ENCODE peak calls at places on chromosomes 7 and 10, in ten cellular contexts. One of them, this sample, is unnamed.
A peak's percentile ranks its signal among the peaks of the same experiment; 100 is the strongest.

GRCh38 chr7:75872073-75872782 is 6.6 kb upstream of the RHBDD2 start:
- DNase-seq in A549: no peak
- DNase-seq in CD8-positive, alpha-beta T cell: no peak
- DNase-seq in vagina: no peak
- DNase-seq in thyroid gland: no peak
- DNase-seq in sigmoid colon: no peak
- DNase-seq in right lobe of liver: no peak
- DNase-seq in stomach: no peak
- DNase-seq in body of pancreas: no peak
- DNase-seq in endothelial cell of umbilical vein: peak; percentile 10
- DNase-seq in this sample: no peak

GRCh38 chr7:8719102-8719501 is 285.7 kb downstream of the NXPH1 start:
- DNase-seq in thyroid gland: no peak
- DNase-seq in body of pancreas: no peak
- DNase-seq in endothelial cell of umbilical vein: no peak
- DNase-seq in sigmoid colon: no peak
- DNase-seq in vagina: no peak
- DNase-seq in right lobe of liver: peak; percentile 32
- DNase-seq in A549: no peak
- DNase-seq in CD8-positive, alpha-beta T cell: no peak
- DNase-seq in stomach: no peak
- DNase-seq in this sample: no peak

GRCh38 chr7:37360469-37360868 is 88.2 kb downstream of the ELMO1 start:
- DNase-seq in vagina: no peak
- DNase-seq in body of pancreas: no peak
- DNase-seq in sigmoid colon: no peak
- DNase-seq in CD8-positive, alpha-beta T cell: no peak
- DNase-seq in right lobe of liver: no peak
- DNase-seq in A549: no peak
- DNase-seq in thyroid gland: no peak
- DNase-seq in endothelial cell of umbilical vein: no peak
- DNase-seq in stomach: no peak
- DNase-seq in this sample: no peak

GRCh38 chr7:45066409-45066808 is 22.4 kb downstream of the NACAD start:
- DNase-seq in right lobe of liver: no peak
- DNase-seq in CD8-positive, alpha-beta T cell: no peak
- DNase-seq in body of pancreas: no peak
- DNase-seq in stomach: peak; percentile 7
- DNase-seq in vagina: no peak
- DNase-seq in endothelial cell of umbilical vein: no peak
- DNase-seq in A549: no peak
- DNase-seq in sigmoid colon: no peak
- DNase-seq in thyroid gland: no peak
- DNase-seq in this sample: no peak

GRCh38 chr10:73969224-73969811 is 28.6 kb upstream of the VCL start:
- DNase-seq in vagina: peak; percentile 56
- DNase-seq in endothelial cell of umbilical vein: no peak
- DNase-seq in body of pancreas: no peak
- DNase-seq in stomach: no peak
- DNase-seq in sigmoid colon: no peak
- DNase-seq in A549: no peak
- DNase-seq in thyroid gland: no peak
- DNase-seq in CD8-positive, alpha-beta T cell: no peak
- DNase-seq in right lobe of liver: no peak
- DNase-seq in this sample: no peak

GRCh38 chr7:79504607-79505389 is 51.3 kb upstream of the MAGI2 start:
- DNase-seq in right lobe of liver: no peak
- DNase-seq in vagina: no peak
- DNase-seq in endothelial cell of umbilical vein: peak; percentile 9
- DNase-seq in sigmoid colon: no peak
- DNase-seq in A549: peak; percentile 22
- DNase-seq in CD8-positive, alpha-beta T cell: no peak
- DNase-seq in stomach: no peak
- DNase-seq in thyroid gland: peak; percentile 37
- DNase-seq in body of pancreas: no peak
- DNase-seq in this sample: peak; percentile 35

GRCh38 chr10:81026597-81026996 is 488.9 kb downstream of the SH2D4B start:
- DNase-seq in A549: no peak
- DNase-seq in right lobe of liver: no peak
- DNase-seq in endothelial cell of umbilical vein: no peak
- DNase-seq in stomach: no peak
- DNase-seq in vagina: no peak
- DNase-seq in body of pancreas: no peak
- DNase-seq in CD8-positive, alpha-beta T cell: no peak
- DNase-seq in sigmoid colon: no peak
- DNase-seq in thyroid gland: no peak
- DNase-seq in this sample: no peak

GRCh38 chr10:88122145-88122544 is 258.7 kb downstream of the PTEN start:
- DNase-seq in stomach: no peak
- DNase-seq in right lobe of liver: no peak
- DNase-seq in thyroid gland: no peak
- DNase-seq in sigmoid colon: no peak
- DNase-seq in vagina: no peak
- DNase-seq in endothelial cell of umbilical vein: no peak
- DNase-seq in A549: no peak
- DNase-seq in CD8-positive, alpha-beta T cell: no peak
- DNase-seq in body of pancreas: no peak
- DNase-seq in this sample: no peak

GRCh38 chr7:148773344-148773743 is 74.6 kb downstream of the CUL1 start:
- DNase-seq in vagina: no peak
- DNase-seq in CD8-positive, alpha-beta T cell: peak; percentile 2
- DNase-seq in sigmoid colon: no peak
- DNase-seq in A549: no peak
- DNase-seq in endothelial cell of umbilical vein: no peak
- DNase-seq in right lobe of liver: no peak
- DNase-seq in thyroid gland: no peak
- DNase-seq in stomach: no peak
- DNase-seq in body of pancreas: no peak
- DNase-seq in this sample: no peak

GRCh38 chr10:124049484-124049883 is 43.9 kb downstream of the CHST15 start:
- DNase-seq in stomach: no peak
- DNase-seq in vagina: no peak
- DNase-seq in A549: peak; percentile 19
- DNase-seq in endothelial cell of umbilical vein: no peak
- DNase-seq in thyroid gland: no peak
- DNase-seq in CD8-positive, alpha-beta T cell: no peak
- DNase-seq in body of pancreas: no peak
- DNase-seq in right lobe of liver: no peak
- DNase-seq in sigmoid colon: no peak
- DNase-seq in this sample: no peak

GRCh38 chr7:130133029-130133774 is 62.9 kb downstream of the KLHDC10 start:
- DNase-seq in CD8-positive, alpha-beta T cell: no peak
- DNase-seq in endothelial cell of umbilical vein: no peak
- DNase-seq in A549: no peak
- DNase-seq in thyroid gland: no peak
- DNase-seq in right lobe of liver: no peak
- DNase-seq in sigmoid colon: no peak
- DNase-seq in vagina: no peak
- DNase-seq in stomach: no peak
- DNase-seq in body of pancreas: no peak
- DNase-seq in this sample: no peak

GRCh38 chr7:22576941-22577927 is 77.2 kb upstream of the STEAP1B start:
- DNase-seq in endothelial cell of umbilical vein: peak; percentile 94
- DNase-seq in right lobe of liver: no peak
- DNase-seq in CD8-positive, alpha-beta T cell: no peak
- DNase-seq in sigmoid colon: peak; percentile 79
- DNase-seq in body of pancreas: peak; percentile 25
- DNase-seq in A549: peak; percentile 68
- DNase-seq in stomach: no peak
- DNase-seq in vagina: peak; percentile 94
- DNase-seq in thyroid gland: peak; percentile 37
- DNase-seq in this sample: peak; percentile 54

GRCh38 chr10:76492026-76492425 is 1060.6 kb downstream of the LRMDA start:
- DNase-seq in thyroid gland: no peak
- DNase-seq in endothelial cell of umbilical vein: peak; percentile 71
- DNase-seq in body of pancreas: no peak
- DNase-seq in sigmoid colon: no peak
- DNase-seq in stomach: no peak
- DNase-seq in right lobe of liver: no peak
- DNase-seq in A549: peak; percentile 62
- DNase-seq in CD8-positive, alpha-beta T cell: no peak
- DNase-seq in vagina: no peak
- DNase-seq in this sample: no peak

GRCh38 chr10:119211176-119211575 is 3.8 kb downstream of the GRK5 start:
- DNase-seq in vagina: no peak
- DNase-seq in A549: no peak
- DNase-seq in right lobe of liver: no peak
- DNase-seq in thyroid gland: no peak
- DNase-seq in CD8-positive, alpha-beta T cell: no peak
- DNase-seq in body of pancreas: no peak
- DNase-seq in sigmoid colon: peak; percentile 2
- DNase-seq in endothelial cell of umbilical vein: peak; percentile 77
- DNase-seq in stomach: no peak
- DNase-seq in this sample: no peak

GRCh38 chr10:123808873-123809272 is 82.7 kb downstream of the CPXM2 start:
- DNase-seq in vagina: no peak
- DNase-seq in CD8-positive, alpha-beta T cell: no peak
- DNase-seq in right lobe of liver: no peak
- DNase-seq in A549: peak; percentile 48
- DNase-seq in sigmoid colon: no peak
- DNase-seq in stomach: no peak
- DNase-seq in body of pancreas: no peak
- DNase-seq in endothelial cell of umbilical vein: peak; percentile 92
- DNase-seq in thyroid gland: no peak
- DNase-seq in this sample: no peak

GRCh38 chr10:110773693-110774068 is 98.0 kb upstream of the PDCD4 start:
- DNase-seq in endothelial cell of umbilical vein: no peak
- DNase-seq in vagina: no peak
- DNase-seq in right lobe of liver: no peak
- DNase-seq in body of pancreas: no peak
- DNase-seq in CD8-positive, alpha-beta T cell: no peak
- DNase-seq in sigmoid colon: no peak
- DNase-seq in thyroid gland: no peak
- DNase-seq in stomach: no peak
- DNase-seq in A549: no peak
- DNase-seq in this sample: no peak

GRCh38 chr7:95545007-95545615 is 51.2 kb downstream of the PDK4 start:
- DNase-seq in right lobe of liver: no peak
- DNase-seq in A549: peak; percentile 71
- DNase-seq in vagina: no peak
- DNase-seq in CD8-positive, alpha-beta T cell: no peak
- DNase-seq in thyroid gland: peak; percentile 62
- DNase-seq in endothelial cell of umbilical vein: peak; percentile 83
- DNase-seq in stomach: peak; percentile 55
- DNase-seq in sigmoid colon: peak; percentile 83
- DNase-seq in body of pancreas: peak; percentile 71
- DNase-seq in this sample: peak; percentile 33

GRCh38 chr7:2938514-2939192 is 94.5 kb upstream of the GNA12 start:
- DNase-seq in A549: no peak
- DNase-seq in body of pancreas: no peak
- DNase-seq in thyroid gland: no peak
- DNase-seq in endothelial cell of umbilical vein: no peak
- DNase-seq in vagina: no peak
- DNase-seq in stomach: no peak
- DNase-seq in right lobe of liver: peak; percentile 52
- DNase-seq in CD8-positive, alpha-beta T cell: no peak
- DNase-seq in sigmoid colon: peak; percentile 46
- DNase-seq in this sample: peak; percentile 21

GRCh38 chr10:95509281-95509680 is 51.9 kb downstream of the SORBS1 start:
- DNase-seq in body of pancreas: no peak
- DNase-seq in right lobe of liver: no peak
- DNase-seq in CD8-positive, alpha-beta T cell: no peak
- DNase-seq in thyroid gland: no peak
- DNase-seq in vagina: no peak
- DNase-seq in sigmoid colon: no peak
- DNase-seq in endothelial cell of umbilical vein: no peak
- DNase-seq in A549: no peak
- DNase-seq in stomach: no peak
- DNase-seq in this sample: no peak
- H3K4me1 ChIP-seq in body of pancreas: peaks cover 61% of the 10 kb centered on the region
- H3K4me1 ChIP-seq in right lobe of liver: no peaks in the 10 kb centered on the region
- H3K4me1 ChIP-seq in CD8-positive, alpha-beta T cell: no peaks in the 10 kb centered on the region
- H3K4me1 ChIP-seq in thyroid gland: peaks cover 5% of the 10 kb centered on the region
- H3K4me1 ChIP-seq in vagina: peaks cover 50% of the 10 kb centered on the region
- H3K4me1 ChIP-seq in sigmoid colon: peaks cover 95% of the 10 kb centered on the region
- H3K4me1 ChIP-seq in endothelial cell of umbilical vein: peaks cover 38% of the 10 kb centered on the region
- H3K4me1 ChIP-seq in A549: no peaks in the 10 kb centered on the region
- H3K4me1 ChIP-seq in stomach: peaks cover 98% of the 10 kb centered on the region
- H3K4me1 ChIP-seq in this sample: no peaks in the 10 kb centered on the region

DNA sequence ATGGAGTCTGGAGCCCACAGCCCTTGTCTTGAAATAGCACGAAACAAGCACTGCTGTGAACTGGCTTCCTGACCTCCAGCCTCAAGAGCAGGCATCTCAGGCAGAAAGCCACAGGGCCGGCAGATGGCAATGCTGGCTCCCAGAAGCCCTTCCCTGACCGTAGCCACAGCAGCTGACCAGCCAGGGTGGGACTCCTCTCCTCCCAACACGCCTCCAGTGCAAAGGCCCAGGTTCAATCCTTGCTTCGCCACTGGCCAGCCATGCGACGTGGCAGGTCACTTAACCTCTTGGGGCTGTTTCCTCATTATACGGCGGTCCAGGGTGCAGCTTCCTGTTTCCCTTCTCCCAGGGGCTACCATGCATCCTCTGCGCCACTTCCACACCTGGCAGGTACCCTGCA is 12.8 kb downstream of the PRKAG2 start:
- DNase-seq in thyroid gland: no peak
- DNase-seq in CD8-positive, alpha-beta T cell: no peak
- DNase-seq in vagina: no peak
- DNase-seq in endothelial cell of umbilical vein: no peak
- DNase-seq in body of pancreas: no peak
- DNase-seq in sigmoid colon: no peak
- DNase-seq in right lobe of liver: peak; percentile 78
- DNase-seq in A549: peak; percentile 16
- DNase-seq in stomach: no peak
- DNase-seq in this sample: peak; percentile 30
- TF ChIP-seq CTCF in thyroid gland: no peak
- TF ChIP-seq CTCF in CD8-positive, alpha-beta T cell: no peak
- TF ChIP-seq CTCF in vagina: no peak
- TF ChIP-seq CTCF in endothelial cell of umbilical vein: no peak
- TF ChIP-seq CTCF in body of pancreas: no peak
- TF ChIP-seq CTCF in sigmoid colon: no peak
- TF ChIP-seq CTCF in right lobe of liver: no peak
- TF ChIP-seq CTCF in A549: no peak
- TF ChIP-seq CTCF in stomach: no peak
- TF ChIP-seq CTCF in this sample: no peak

GRCh38 chr10:130541090-130541489 is 404.9 kb downstream of the GLRX3 start:
- DNase-seq in A549: no peak
- DNase-seq in right lobe of liver: no peak
- DNase-seq in CD8-positive, alpha-beta T cell: no peak
- DNase-seq in body of pancreas: no peak
- DNase-seq in vagina: no peak
- DNase-seq in sigmoid colon: no peak
- DNase-seq in endothelial cell of umbilical vein: no peak
- DNase-seq in stomach: no peak
- DNase-seq in thyroid gland: no peak
- DNase-seq in this sample: no peak
- H3K27ac ChIP-seq in A549: no peak overlapping the region
- H3K27ac ChIP-seq in right lobe of liver: no peak overlapping the region
- H3K27ac ChIP-seq in CD8-positive, alpha-beta T cell: no peak overlapping the region
- H3K27ac ChIP-seq in body of pancreas: no peak overlapping the region
- H3K27ac ChIP-seq in vagina: no peak overlapping the region
- H3K27ac ChIP-seq in sigmoid colon: no peak overlapping the region
- H3K27ac ChIP-seq in endothelial cell of umbilical vein: no peak overlapping the region
- H3K27ac ChIP-seq in stomach: no peak overlapping the region
- H3K27ac ChIP-seq in thyroid gland: no peak overlapping the region
- H3K27ac ChIP-seq in this sample: no peak overlapping the region

GRCh38 chr10:44961931-44962750 is 2.5 kb downstream of the RASSF4 start:
- DNase-seq in thyroid gland: no peak
- DNase-seq in endothelial cell of umbilical vein: no peak
- DNase-seq in right lobe of liver: no peak
- DNase-seq in sigmoid colon: no peak
- DNase-seq in stomach: no peak
- DNase-seq in CD8-positive, alpha-beta T cell: no peak
- DNase-seq in A549: no peak
- DNase-seq in vagina: peak; percentile 40
- DNase-seq in body of pancreas: peak; percentile 5
- DNase-seq in this sample: no peak
- H3K4me1 ChIP-seq in thyroid gland: peaks cover 76% of the 10 kb centered on the region
- H3K4me1 ChIP-seq in endothelial cell of umbilical vein: peaks cover 11% of the 10 kb centered on the region
- H3K4me1 ChIP-seq in right lobe of liver: no peaks in the 10 kb centered on the region
- H3K4me1 ChIP-seq in sigmoid colon: peaks cover 24% of the 10 kb centered on the region
- H3K4me1 ChIP-seq in stomach: peaks cover 92% of the 10 kb centered on the region
- H3K4me1 ChIP-seq in CD8-positive, alpha-beta T cell: peaks cover 21% of the 10 kb centered on the region
- H3K4me1 ChIP-seq in A549: peaks cover 19% of the 10 kb centered on the region
- H3K4me1 ChIP-seq in vagina: peaks cover 67% of the 10 kb centered on the region
- H3K4me1 ChIP-seq in body of pancreas: peaks cover 78% of the 10 kb centered on the region
- H3K4me1 ChIP-seq in this sample: peaks cover 92% of the 10 kb centered on the region

This sample was measured in left lung.